ENCODE peak calls at places on chromosomes 7 and 10, in eight cellular contexts. I is transverse colon, Q is PC-9, N is neural crest cell, T is GM13976, Z is foreskin fibroblast, M is esophagus squamous epithelium, S is stomach. U is an unnamed sample.

GRCh38 chr10:82981137-82981723 is 1106.2 kb downstream of the NRG3 start:
- DNase-seq in Q (no peak), I (no peak), M (no peak), N (no peak), S (no peak), Z (peak; percentile 17), T (no peak), U (no peak)

GRCh38 chr7:92745241-92745640 is 91.1 kb downstream of the CDK6 start:
- DNase-seq in Z (no peak), S (no peak), N (no peak), Q (no peak), T (no peak), I (no peak), M (no peak), U (no peak)

GRCh38 chr10:126135177-126135576 is 238.8 kb downstream of the FANK1 start:
- DNase-seq in M (no peak), N (no peak), T (no peak), Z (no peak), Q (no peak), S (no peak), I (no peak), U (peak; percentile 17)

GRCh38 chr7:72919256-72919775 is 5.6 kb upstream of the POM121 start:
- DNase-seq in Q (no peak), I (no peak), S (no peak), N (no peak), T (no peak), Z (no peak), M (no peak), U (no peak)

GRCh38 chr7:21383217-21383832 is 44.6 kb upstream of the SP4 start:
- DNase-seq in I (no peak), T (no peak), M (no peak), N (no peak), S (no peak), Q (no peak), Z (no peak), U (no peak)

GRCh38 chr10:83078160-83078559 is 1061.1 kb upstream of the GHITM start:
- DNase-seq in T (no peak), S (no peak), Z (no peak), I (no peak), N (no peak), M (no peak), Q (no peak), U (peak; percentile 63)

GRCh38 chr10:130686680-130687300 is 550.6 kb downstream of the GLRX3 start:
- DNase-seq in Q (no peak), Z (no peak), N (peak; percentile 27), I (no peak), S (no peak), M (no peak), T (no peak), U (peak; percentile 21)

GRCh38 chr10:33187427-33187999 is 147.0 kb downstream of the NRP1 start:
- DNase-seq in Z (no peak), I (no peak), S (no peak), T (no peak), M (no peak), Q (no peak), N (no peak), U (no peak)

GRCh38 chr7:26090927-26091519 is 61.0 kb upstream of the NFE2L3 start:
- DNase-seq in T (peak; percentile 64), N (no peak), Z (peak; percentile 36), S (no peak), M (no peak), Q (no peak), I (no peak), U (peak; percentile 60)

GRCh38 chr10:46268076-46268881 is 18.5 kb upstream of the ANTXRL start:
- DNase-seq in I (peak; percentile 29), Q (no peak), M (no peak), Z (no peak), S (peak; percentile 24), N (no peak), T (peak; percentile 64), U (no peak)

GRCh38 chr10:26448706-26449435 is 10.7 kb downstream of the APBB1IP start:
- DNase-seq in N (no peak), S (no peak), M (no peak), I (peak; percentile 60), Q (no peak), Z (no peak), T (peak; percentile 46), U (no peak)

GRCh38 chr10:97759157-97759980 is 12.4 kb downstream of the SFRP5 start:
- DNase-seq in S (peak; percentile 67), Q (peak; percentile 48), N (peak; percentile 82), Z (peak; percentile 35), I (peak; percentile 53), M (no peak), T (peak; percentile 77), U (peak; percentile 67)

GRCh38 chr7:97009753-97010732 is 4.7 kb downstream of the DLX6 start:
- DNase-seq in Q (no peak), S (no peak), T (no peak), M (no peak), Z (no peak), I (no peak), N (no peak), U (no peak)

GRCh38 chr10:34124522-34125035 is 690.5 kb downstream of the PARD3 start:
- DNase-seq in T (no peak), S (no peak), M (no peak), Q (peak; percentile 80), I (no peak), N (no peak), Z (peak; percentile 75), U (peak; percentile 79)

DNA sequence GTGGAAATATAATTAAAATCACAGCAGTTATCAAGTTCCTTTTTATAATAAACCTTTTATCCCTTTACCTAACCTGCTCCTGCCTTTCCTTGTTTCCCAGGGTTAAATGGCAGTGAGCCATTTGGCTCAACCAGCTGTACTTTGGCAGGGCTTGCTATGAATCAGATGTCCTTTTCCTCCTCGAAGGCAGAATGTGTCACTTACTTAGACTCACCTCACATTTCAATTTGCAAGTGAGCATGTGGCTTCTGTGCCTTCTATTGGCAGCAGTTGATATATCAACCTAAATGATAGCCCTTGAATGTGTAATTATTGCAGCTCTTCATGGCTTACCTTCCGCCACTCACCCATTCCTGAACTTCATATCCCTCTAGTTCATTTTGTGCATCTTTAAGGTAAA is 301.7 kb downstream of the CSTF2T start:
- DNase-seq in Q (peak; percentile 8), I (peak; percentile 78), T (no peak), S (peak; percentile 89), Z (peak; percentile 72), N (no peak), M (no peak), U (peak; percentile 92)
- TF ChIP-seq CTCF in Q (no peak), I (no peak), T (no peak), S (no peak), Z (no peak), N (no peak), M (no peak), U (no peak)

GRCh38 chr10:80441831-80442230 is 12.3 kb upstream of the TSPAN14 start:
- DNase-seq in I (no peak), M (no peak), Q (no peak), N (no peak), T (no peak), Z (no peak), S (no peak), U (no peak)

GRCh38 chr10:80444646-80445319 is 9.3 kb upstream of the TSPAN14 start:
- DNase-seq in Q (peak; percentile 48), S (peak; percentile 63), I (peak; percentile 63), M (no peak), T (peak; percentile 72), Z (peak; percentile 63), N (no peak), U (peak; percentile 66)

GRCh38 chr10:80444124-80444523 is 10.0 kb upstream of the TSPAN14 start:
- DNase-seq in I (no peak), Q (no peak), M (no peak), N (no peak), S (no peak), T (no peak), Z (no peak), U (no peak)

GRCh38 chr10:80442879-80443278 is 11.2 kb upstream of the TSPAN14 start:
- DNase-seq in Z (no peak), I (no peak), N (no peak), S (no peak), Q (no peak), T (no peak), M (no peak), U (no peak)

DNA sequence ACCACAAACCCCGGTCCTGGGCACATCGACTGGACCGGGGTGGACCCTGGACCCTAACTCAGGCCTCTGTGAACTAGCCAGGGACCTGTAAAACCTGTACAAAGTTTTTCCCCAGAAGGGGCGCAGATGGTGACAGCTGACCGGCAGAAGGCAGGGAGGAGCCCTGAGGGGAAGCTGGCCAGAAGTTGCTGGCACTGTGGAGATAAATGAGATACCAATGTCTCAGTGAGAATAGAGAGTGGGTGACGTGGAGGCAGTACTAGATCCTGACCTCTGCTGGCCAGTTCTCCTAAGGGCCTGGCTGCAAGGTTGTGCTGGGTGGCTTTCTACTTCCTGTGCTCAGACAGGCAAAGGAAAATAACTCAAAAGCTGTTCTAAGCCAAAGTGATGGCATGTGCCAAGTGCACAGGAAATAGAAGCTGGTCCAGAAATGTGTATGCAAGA is 10.6 kb upstream of the TSPAN14 start:
- DNase-seq in Z (peak; percentile 23), T (peak; percentile 54), Q (no peak), M (no peak), S (no peak), I (peak; percentile 17), N (no peak), U (peak; percentile 57)
- TF ChIP-seq CTCF in Z (peak; percentile 52), T (peak; percentile 39), Q (peak; percentile 54), M (peak; percentile 9), S (no peak), I (peak; percentile 36), N (peak; percentile 39), U (peak; percentile 22)

DNA sequence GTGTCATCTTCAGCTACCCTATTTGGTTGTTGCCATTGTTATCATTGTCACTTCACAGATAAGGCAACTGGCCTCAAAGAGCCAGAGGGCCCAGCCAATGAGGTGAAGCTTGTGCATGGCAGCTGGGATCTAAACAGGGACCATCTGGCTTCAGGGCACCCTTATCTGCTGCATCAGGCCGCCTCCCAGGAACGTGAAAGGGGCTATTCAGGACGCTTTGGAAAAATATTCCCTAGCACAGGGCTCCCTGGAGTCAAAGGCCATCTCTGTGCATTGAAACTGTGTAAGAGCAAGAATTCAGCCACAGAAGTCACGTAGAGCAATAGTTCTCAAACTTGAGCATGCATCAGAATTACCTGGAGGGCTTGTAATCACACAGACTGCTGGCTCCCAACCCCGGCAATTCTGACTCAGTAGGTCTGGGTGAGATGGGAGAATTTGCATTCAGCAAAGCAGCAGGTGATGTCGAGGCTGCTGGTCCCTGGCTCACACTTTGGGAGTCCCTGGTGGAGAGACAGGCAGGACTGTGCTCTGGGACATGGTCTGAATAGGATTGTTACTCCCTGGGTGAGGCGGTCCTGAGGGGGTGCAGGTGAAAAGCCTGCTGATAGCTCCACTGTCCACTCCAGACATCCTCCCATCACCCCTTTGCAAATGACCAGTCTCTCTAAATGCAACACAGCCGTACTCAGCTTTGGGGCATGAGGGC is 21.5 kb upstream of the PLEKHA1 start:
- DNase-seq in T (no peak), I (no peak), N (no peak), S (no peak), M (no peak), Q (no peak), Z (no peak), U (no peak)
- TF ChIP-seq CTCF in T (no peak), I (no peak), N (no peak), S (no peak), M (no peak), Q (no peak), Z (no peak), U (no peak)

DNA sequence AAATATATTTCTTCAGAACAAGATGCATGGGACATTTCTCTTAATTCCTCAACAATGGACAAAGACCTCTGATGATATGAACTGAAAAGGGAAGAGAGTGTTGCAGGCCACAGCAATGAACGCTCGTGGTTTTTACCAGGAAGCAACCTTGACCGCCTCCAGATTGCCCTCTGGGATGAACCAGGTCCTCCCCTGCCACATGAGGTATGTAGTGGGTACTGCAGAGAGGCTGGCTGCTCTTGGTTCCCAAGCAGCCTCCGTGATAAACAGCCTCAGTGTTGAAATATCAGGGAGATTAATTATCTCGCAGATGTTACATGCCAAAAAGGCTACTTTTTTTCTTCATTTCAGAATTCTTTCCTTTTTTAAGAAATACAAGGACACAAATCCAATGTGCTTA is 338.8 kb downstream of the ELMO1 start:
- DNase-seq in I (no peak), T (no peak), N (no peak), S (no peak), Z (no peak), Q (no peak), M (no peak), U (no peak)
- TF ChIP-seq CTCF in I (no peak), T (no peak), N (no peak), S (no peak), Z (no peak), Q (no peak), M (peak; percentile 5), U (no peak)